ENCODE peak calls at places on chromosomes 11 and 22, in eight cellular contexts. One of them, this sample, is unnamed.
A peak's percentile ranks its signal among the peaks of the same experiment; 100 is the strongest.

GRCh38 chr22:36863281-36863680 is 2.5 kb downstream of the NCF4 start:
- DNase-seq in NCI-H510A treated with DMSO at 0.1 percent for 48 hours: no peak
- DNase-seq in stimulated activated CD4-positive, alpha-beta T cell treated with anti-CD3 and anti-CD28 coated beads, TNF-alpha, amount 100 ng/mL, for 4 hours: no peak
- DNase-seq in left cardiac atrium: no peak
- DNase-seq in activated T-helper 9 cell treated with anti-CD3 and anti-CD28 coated beads, Interleukin-2, amount 50 U/mL, for 16 hours: no peak
- DNase-seq in GM12891: no peak
- DNase-seq in CD4-positive, alpha-beta T cell: no peak
- DNase-seq in nephron progenitor cell: no peak
- DNase-seq in this sample: no peak

GRCh38 chr11:60914620-60915249 is 777 bp downstream of the TMEM109 start:
- DNase-seq in NCI-H510A treated with DMSO at 0.1 percent for 48 hours: no peak
- DNase-seq in stimulated activated CD4-positive, alpha-beta T cell treated with anti-CD3 and anti-CD28 coated beads, TNF-alpha, amount 100 ng/mL, for 4 hours: no peak
- DNase-seq in left cardiac atrium: no peak
- DNase-seq in activated T-helper 9 cell treated with anti-CD3 and anti-CD28 coated beads, Interleukin-2, amount 50 U/mL, for 16 hours: no peak
- DNase-seq in GM12891: no peak
- DNase-seq in CD4-positive, alpha-beta T cell: peak; percentile 33
- DNase-seq in nephron progenitor cell: no peak
- DNase-seq in this sample: peak; percentile 39

GRCh38 chr22:25779426-25779825 is 37.4 kb downstream of the MYO18B start:
- DNase-seq in NCI-H510A treated with DMSO at 0.1 percent for 48 hours: no peak
- DNase-seq in stimulated activated CD4-positive, alpha-beta T cell treated with anti-CD3 and anti-CD28 coated beads, TNF-alpha, amount 100 ng/mL, for 4 hours: no peak
- DNase-seq in left cardiac atrium: no peak
- DNase-seq in activated T-helper 9 cell treated with anti-CD3 and anti-CD28 coated beads, Interleukin-2, amount 50 U/mL, for 16 hours: no peak
- DNase-seq in GM12891: no peak
- DNase-seq in CD4-positive, alpha-beta T cell: no peak
- DNase-seq in nephron progenitor cell: no peak
- DNase-seq in this sample: no peak

GRCh38 chr11:108654994-108655631 is 9.8 kb upstream of the DDX10 start:
- DNase-seq in NCI-H510A treated with DMSO at 0.1 percent for 48 hours: peak; percentile 46
- DNase-seq in stimulated activated CD4-positive, alpha-beta T cell treated with anti-CD3 and anti-CD28 coated beads, TNF-alpha, amount 100 ng/mL, for 4 hours: no peak
- DNase-seq in left cardiac atrium: no peak
- DNase-seq in activated T-helper 9 cell treated with anti-CD3 and anti-CD28 coated beads, Interleukin-2, amount 50 U/mL, for 16 hours: no peak
- DNase-seq in GM12891: no peak
- DNase-seq in CD4-positive, alpha-beta T cell: no peak
- DNase-seq in nephron progenitor cell: peak; percentile 33
- DNase-seq in this sample: no peak

GRCh38 chr22:19891350-19892248 is 36.9 kb upstream of the GNB1L start:
- DNase-seq in NCI-H510A treated with DMSO at 0.1 percent for 48 hours: peak; percentile 66
- DNase-seq in stimulated activated CD4-positive, alpha-beta T cell treated with anti-CD3 and anti-CD28 coated beads, TNF-alpha, amount 100 ng/mL, for 4 hours: peak; percentile 82
- DNase-seq in left cardiac atrium: no peak
- DNase-seq in activated T-helper 9 cell treated with anti-CD3 and anti-CD28 coated beads, Interleukin-2, amount 50 U/mL, for 16 hours: peak; percentile 70
- DNase-seq in GM12891: peak; percentile 90
- DNase-seq in CD4-positive, alpha-beta T cell: peak; percentile 84
- DNase-seq in nephron progenitor cell: no peak
- DNase-seq in this sample: no peak

GRCh38 chr11:2305140-2305861 is 3.5 kb downstream of the TSPAN32 start:
- DNase-seq in NCI-H510A treated with DMSO at 0.1 percent for 48 hours: peak; percentile 1
- DNase-seq in stimulated activated CD4-positive, alpha-beta T cell treated with anti-CD3 and anti-CD28 coated beads, TNF-alpha, amount 100 ng/mL, for 4 hours: peak; percentile 73
- DNase-seq in left cardiac atrium: peak; percentile 93
- DNase-seq in activated T-helper 9 cell treated with anti-CD3 and anti-CD28 coated beads, Interleukin-2, amount 50 U/mL, for 16 hours: peak; percentile 75
- DNase-seq in GM12891: peak; percentile 83
- DNase-seq in CD4-positive, alpha-beta T cell: peak; percentile 75
- DNase-seq in nephron progenitor cell: peak; percentile 90
- DNase-seq in this sample: peak; percentile 92

GRCh38 chr11:125165111-125165663 is 636 bp downstream of the PKNOX2 start:
- DNase-seq in NCI-H510A treated with DMSO at 0.1 percent for 48 hours: peak; percentile 3
- DNase-seq in stimulated activated CD4-positive, alpha-beta T cell treated with anti-CD3 and anti-CD28 coated beads, TNF-alpha, amount 100 ng/mL, for 4 hours: no peak
- DNase-seq in left cardiac atrium: no peak
- DNase-seq in activated T-helper 9 cell treated with anti-CD3 and anti-CD28 coated beads, Interleukin-2, amount 50 U/mL, for 16 hours: no peak
- DNase-seq in GM12891: peak; percentile 43
- DNase-seq in CD4-positive, alpha-beta T cell: no peak
- DNase-seq in nephron progenitor cell: peak; percentile 47
- DNase-seq in this sample: no peak

GRCh38 chr22:20783844-20784723 is 10.2 kb downstream of the SERPIND1 start:
- DNase-seq in NCI-H510A treated with DMSO at 0.1 percent for 48 hours: peak; percentile 19
- DNase-seq in stimulated activated CD4-positive, alpha-beta T cell treated with anti-CD3 and anti-CD28 coated beads, TNF-alpha, amount 100 ng/mL, for 4 hours: no peak
- DNase-seq in left cardiac atrium: no peak
- DNase-seq in activated T-helper 9 cell treated with anti-CD3 and anti-CD28 coated beads, Interleukin-2, amount 50 U/mL, for 16 hours: no peak
- DNase-seq in GM12891: peak; percentile 53
- DNase-seq in CD4-positive, alpha-beta T cell: no peak
- DNase-seq in nephron progenitor cell: peak; percentile 33
- DNase-seq in this sample: peak; percentile 37

GRCh38 chr11:1160231-1161101 is 2.7 kb downstream of the MUC5AC start:
- DNase-seq in NCI-H510A treated with DMSO at 0.1 percent for 48 hours: no peak
- DNase-seq in stimulated activated CD4-positive, alpha-beta T cell treated with anti-CD3 and anti-CD28 coated beads, TNF-alpha, amount 100 ng/mL, for 4 hours: no peak
- DNase-seq in left cardiac atrium: no peak
- DNase-seq in activated T-helper 9 cell treated with anti-CD3 and anti-CD28 coated beads, Interleukin-2, amount 50 U/mL, for 16 hours: no peak
- DNase-seq in GM12891: peak; percentile 20
- DNase-seq in CD4-positive, alpha-beta T cell: no peak
- DNase-seq in nephron progenitor cell: no peak
- DNase-seq in this sample: no peak